ENCODE peak calls at places on chromosomes 16 and 17, in four cellular contexts. One of them, this sample, is unnamed.

GRCh38 chr16:1534021-1535020 is 855 bp downstream of the TMEM204 start:
- DNase-seq in MM.1S: no peak
- DNase-seq in Calu3: no peak
- DNase-seq in ACHN: no peak
- DNase-seq in this sample: no peak

GRCh38 chr16:80038566-80038965 is 438.0 kb upstream of the MAF start:
- DNase-seq in Calu3: no peak
- DNase-seq in MM.1S: no peak
- DNase-seq in ACHN: no peak
- DNase-seq in this sample: no peak

GRCh38 chr16:86953631-86954465 is 363.3 kb downstream of the C16orf95 start:
- DNase-seq in ACHN: no peak
- DNase-seq in MM.1S: no peak
- DNase-seq in Calu3: no peak
- DNase-seq in this sample: no peak

GRCh38 chr17:3888343-3889171 is 4.3 kb downstream of the CAMKK1 start:
- DNase-seq in ACHN: peak; percentile 91
- DNase-seq in MM.1S: no peak
- DNase-seq in Calu3: peak; percentile 66
- DNase-seq in this sample: peak; percentile 77

GRCh38 chr17:48954300-48954755 is 9.7 kb upstream of the SNF8 start:
- DNase-seq in Calu3: peak; percentile 73
- DNase-seq in ACHN: peak; percentile 34
- DNase-seq in MM.1S: no peak
- DNase-seq in this sample: peak; percentile 56

GRCh38 chr17:29593546-29594440 is 861 bp downstream of the ANKRD13B start:
- DNase-seq in Calu3: peak; percentile 51
- DNase-seq in MM.1S: peak; percentile 40
- DNase-seq in ACHN: peak; percentile 62
- DNase-seq in this sample: peak; percentile 45

GRCh38 chr16:54283735-54284318 is 2.8 kb downstream of the IRX3 start:
- DNase-seq in Calu3: no peak
- DNase-seq in ACHN: no peak
- DNase-seq in MM.1S: no peak
- DNase-seq in this sample: no peak

GRCh38 chr16:80993293-80993691 is 13.4 kb downstream of the CMC2 start:
- DNase-seq in ACHN: peak; percentile 83
- DNase-seq in MM.1S: no peak
- DNase-seq in Calu3: peak; percentile 35
- DNase-seq in this sample: no peak

GRCh38 chr17:34306466-34306865 is 12.8 kb upstream of the CCL8 start:
- DNase-seq in MM.1S: no peak
- DNase-seq in Calu3: peak; percentile 15
- DNase-seq in ACHN: peak; percentile 58
- DNase-seq in this sample: peak; percentile 4

GRCh38 chr16:85420501-85421337 is 192.4 kb upstream of the GSE1 start:
- DNase-seq in MM.1S: peak; percentile 31
- DNase-seq in Calu3: peak; percentile 85
- DNase-seq in ACHN: peak; percentile 80
- DNase-seq in this sample: peak; percentile 66

This sample was measured in HT-29.